ENCODE peak calls at places on chromosomes 1 and 21, in four cellular contexts. One of them, this sample, is unnamed.

GRCh38 chr1:170531758-170532657 is at the start of gene GORAB:
- DNase-seq in activated CD4-positive, alpha-beta T cell treated with anti-CD3 and anti-CD28 coated beads, Interleukin-2, amount 50 U/mL, for 24 hours: peak; percentile 82
- DNase-seq in DMS 273 treated with DMSO at 0.1 percent for 48 hours: peak; percentile 87
- DNase-seq in Caki2: peak; percentile 92
- DNase-seq in this sample: peak; percentile 75

GRCh38 chr1:94072840-94073516 is 48.0 kb downstream of the ABCA4 start:
- DNase-seq in activated CD4-positive, alpha-beta T cell treated with anti-CD3 and anti-CD28 coated beads, Interleukin-2, amount 50 U/mL, for 24 hours: no peak
- DNase-seq in DMS 273 treated with DMSO at 0.1 percent for 48 hours: no peak
- DNase-seq in Caki2: no peak
- DNase-seq in this sample: no peak

GRCh38 chr1:99728494-99729235 is 37.8 kb downstream of the FRRS1 start:
- DNase-seq in Caki2: peak; percentile 29
- DNase-seq in DMS 273 treated with DMSO at 0.1 percent for 48 hours: peak; percentile 23
- DNase-seq in activated CD4-positive, alpha-beta T cell treated with anti-CD3 and anti-CD28 coated beads, Interleukin-2, amount 50 U/mL, for 24 hours: no peak
- DNase-seq in this sample: no peak

GRCh38 chr1:201149400-201149799 is 4.9 kb downstream of the TMEM9 start:
- DNase-seq in Caki2: peak; percentile 45
- DNase-seq in activated CD4-positive, alpha-beta T cell treated with anti-CD3 and anti-CD28 coated beads, Interleukin-2, amount 50 U/mL, for 24 hours: no peak
- DNase-seq in DMS 273 treated with DMSO at 0.1 percent for 48 hours: peak; percentile 10
- DNase-seq in this sample: no peak

GRCh38 chr1:181095260-181095659 is 6.8 kb downstream of the IER5 start:
- DNase-seq in activated CD4-positive, alpha-beta T cell treated with anti-CD3 and anti-CD28 coated beads, Interleukin-2, amount 50 U/mL, for 24 hours: no peak
- DNase-seq in DMS 273 treated with DMSO at 0.1 percent for 48 hours: no peak
- DNase-seq in Caki2: no peak
- DNase-seq in this sample: no peak

GRCh38 chr1:97980530-97980929 is 59.7 kb upstream of the DPYD start:
- DNase-seq in Caki2: no peak
- DNase-seq in activated CD4-positive, alpha-beta T cell treated with anti-CD3 and anti-CD28 coated beads, Interleukin-2, amount 50 U/mL, for 24 hours: no peak
- DNase-seq in DMS 273 treated with DMSO at 0.1 percent for 48 hours: no peak
- DNase-seq in this sample: no peak

GRCh38 chr1:115338457-115338820 is 390 bp upstream of the NGF start:
- DNase-seq in Caki2: no peak
- DNase-seq in activated CD4-positive, alpha-beta T cell treated with anti-CD3 and anti-CD28 coated beads, Interleukin-2, amount 50 U/mL, for 24 hours: no peak
- DNase-seq in DMS 273 treated with DMSO at 0.1 percent for 48 hours: no peak
- DNase-seq in this sample: no peak

GRCh38 chr21:45535341-45536081 is 6.7 kb downstream of the SLC19A1 start:
- DNase-seq in DMS 273 treated with DMSO at 0.1 percent for 48 hours: no peak
- DNase-seq in Caki2: no peak
- DNase-seq in activated CD4-positive, alpha-beta T cell treated with anti-CD3 and anti-CD28 coated beads, Interleukin-2, amount 50 U/mL, for 24 hours: no peak
- DNase-seq in this sample: no peak

GRCh38 chr1:23718482-23718881 is 24.8 kb upstream of the ELOA start:
- DNase-seq in activated CD4-positive, alpha-beta T cell treated with anti-CD3 and anti-CD28 coated beads, Interleukin-2, amount 50 U/mL, for 24 hours: no peak
- DNase-seq in Caki2: peak; percentile 32
- DNase-seq in DMS 273 treated with DMSO at 0.1 percent for 48 hours: peak; percentile 38
- DNase-seq in this sample: no peak

GRCh38 chr1:86703696-86704455 is 500 bp upstream of the SH3GLB1 start:
- DNase-seq in activated CD4-positive, alpha-beta T cell treated with anti-CD3 and anti-CD28 coated beads, Interleukin-2, amount 50 U/mL, for 24 hours: peak; percentile 40
- DNase-seq in DMS 273 treated with DMSO at 0.1 percent for 48 hours: no peak
- DNase-seq in Caki2: no peak
- DNase-seq in this sample: no peak

GRCh38 chr1:24134376-24134775 is 8.6 kb downstream of the IL22RA1 start:
- DNase-seq in activated CD4-positive, alpha-beta T cell treated with anti-CD3 and anti-CD28 coated beads, Interleukin-2, amount 50 U/mL, for 24 hours: no peak
- DNase-seq in DMS 273 treated with DMSO at 0.1 percent for 48 hours: no peak
- DNase-seq in Caki2: no peak
- DNase-seq in this sample: no peak

GRCh38 chr1:32647308-32648134 is 2.8 kb downstream of the ZBTB8OS start:
- DNase-seq in Caki2: no peak
- DNase-seq in DMS 273 treated with DMSO at 0.1 percent for 48 hours: no peak
- DNase-seq in activated CD4-positive, alpha-beta T cell treated with anti-CD3 and anti-CD28 coated beads, Interleukin-2, amount 50 U/mL, for 24 hours: peak; percentile 17
- DNase-seq in this sample: no peak

GRCh38 chr21:38389891-38390290 is 108.4 kb downstream of the ERG start:
- DNase-seq in DMS 273 treated with DMSO at 0.1 percent for 48 hours: no peak
- DNase-seq in activated CD4-positive, alpha-beta T cell treated with anti-CD3 and anti-CD28 coated beads, Interleukin-2, amount 50 U/mL, for 24 hours: no peak
- DNase-seq in Caki2: no peak
- DNase-seq in this sample: no peak

GRCh38 chr1:65041014-65041413 is 74.7 kb upstream of the JAK1 start:
- DNase-seq in DMS 273 treated with DMSO at 0.1 percent for 48 hours: no peak
- DNase-seq in activated CD4-positive, alpha-beta T cell treated with anti-CD3 and anti-CD28 coated beads, Interleukin-2, amount 50 U/mL, for 24 hours: no peak
- DNase-seq in Caki2: no peak
- DNase-seq in this sample: no peak

GRCh38 chr21:31299291-31300147 is 44.5 kb downstream of the TIAM1 start:
- DNase-seq in DMS 273 treated with DMSO at 0.1 percent for 48 hours: no peak
- DNase-seq in activated CD4-positive, alpha-beta T cell treated with anti-CD3 and anti-CD28 coated beads, Interleukin-2, amount 50 U/mL, for 24 hours: no peak
- DNase-seq in Caki2: peak; percentile 72
- DNase-seq in this sample: peak; percentile 21

GRCh38 chr1:197210426-197210825 is 57.6 kb upstream of the CRB1 start:
- DNase-seq in Caki2: no peak
- DNase-seq in activated CD4-positive, alpha-beta T cell treated with anti-CD3 and anti-CD28 coated beads, Interleukin-2, amount 50 U/mL, for 24 hours: no peak
- DNase-seq in DMS 273 treated with DMSO at 0.1 percent for 48 hours: no peak
- DNase-seq in this sample: no peak

GRCh38 chr1:111739984-111740765 is 980 bp upstream of the INKA2 start:
- DNase-seq in Caki2: peak; percentile 27
- DNase-seq in activated CD4-positive, alpha-beta T cell treated with anti-CD3 and anti-CD28 coated beads, Interleukin-2, amount 50 U/mL, for 24 hours: no peak
- DNase-seq in DMS 273 treated with DMSO at 0.1 percent for 48 hours: peak; percentile 35
- DNase-seq in this sample: no peak

GRCh38 chr1:235317179-235317578 is 10.8 kb downstream of the ARID4B start:
- DNase-seq in activated CD4-positive, alpha-beta T cell treated with anti-CD3 and anti-CD28 coated beads, Interleukin-2, amount 50 U/mL, for 24 hours: no peak
- DNase-seq in DMS 273 treated with DMSO at 0.1 percent for 48 hours: no peak
- DNase-seq in Caki2: no peak
- DNase-seq in this sample: no peak

GRCh38 chr1:1059494-1060280 is 14.4 kb downstream of the RNF223 start:
- DNase-seq in DMS 273 treated with DMSO at 0.1 percent for 48 hours: no peak
- DNase-seq in activated CD4-positive, alpha-beta T cell treated with anti-CD3 and anti-CD28 coated beads, Interleukin-2, amount 50 U/mL, for 24 hours: peak; percentile 88
- DNase-seq in Caki2: peak; percentile 74
- DNase-seq in this sample: no peak

GRCh38 chr1:115314765-115315164 is 23.3 kb downstream of the NGF start:
- DNase-seq in Caki2: no peak
- DNase-seq in DMS 273 treated with DMSO at 0.1 percent for 48 hours: no peak
- DNase-seq in activated CD4-positive, alpha-beta T cell treated with anti-CD3 and anti-CD28 coated beads, Interleukin-2, amount 50 U/mL, for 24 hours: no peak
- DNase-seq in this sample: peak; percentile 69

GRCh38 chr1:167790117-167790516 is 68.3 kb downstream of the MPZL1 start:
- DNase-seq in activated CD4-positive, alpha-beta T cell treated with anti-CD3 and anti-CD28 coated beads, Interleukin-2, amount 50 U/mL, for 24 hours: no peak
- DNase-seq in Caki2: no peak
- DNase-seq in DMS 273 treated with DMSO at 0.1 percent for 48 hours: no peak
- DNase-seq in this sample: no peak